ENCODE peak calls at places on chromosome 17, in eight cellular contexts. M is A549, Q is choroid plexus epithelial cell, K is cardiac muscle cell, P is HFFc6, T is ascending aorta, O is glutamatergic neuron, G is PC-3. N is an unnamed sample.

GRCh38 chr17:51585514-51586104 is 325.3 kb downstream of the UTP18 start:
- DNase-seq in T (no peak), P (no peak), O (peak; percentile 40), G (peak; percentile 74), K (peak; percentile 39), Q (no peak), M (peak; percentile 7), N (peak; percentile 43)

GRCh38 chr17:19508327-19508867 is 25.3 kb upstream of the SLC47A1 start:
- DNase-seq in Q (no peak), M (peak; percentile 65), T (no peak), K (no peak), G (no peak), P (no peak), O (peak; percentile 46), N (peak; percentile 54)

GRCh38 chr17:50201226-50201854 is at the start of gene COL1A1:
- DNase-seq in T (no peak), M (no peak), P (peak; percentile 96), Q (peak; percentile 89), K (peak; percentile 16), O (peak; percentile 15), G (no peak), N (peak; percentile 45)

GRCh38 chr17:75776399-75777242 is 8.0 kb upstream of the UNK start:
- DNase-seq in G (no peak), O (no peak), Q (peak; percentile 50), K (no peak), P (no peak), M (no peak), T (no peak), N (no peak)

GRCh38 chr17:21199856-21200255 is 14.1 kb downstream of the TMEM11 start:
- DNase-seq in G (no peak), K (no peak), M (no peak), Q (no peak), O (peak; percentile 66), P (no peak), T (no peak), N (peak; percentile 30)

GRCh38 chr17:30819941-30820705 is 4.4 kb downstream of the CRLF3 start:
- DNase-seq in G (no peak), T (no peak), P (no peak), O (no peak), M (no peak), Q (peak; percentile 39), K (no peak), N (no peak)

GRCh38 chr17:83084621-83085056 is 5.2 kb downstream of the METRNL start:
- DNase-seq in Q (no peak), K (no peak), T (no peak), M (no peak), G (no peak), O (no peak), P (no peak), N (no peak)

GRCh38 chr17:21425321-21425720 is 49.2 kb downstream of the KCNJ12 start:
- DNase-seq in M (no peak), O (no peak), P (no peak), T (no peak), Q (no peak), K (no peak), G (no peak), N (no peak)

GRCh38 chr17:80294653-80295052 is 34.0 kb downstream of the RNF213 start:
- DNase-seq in T (no peak), O (peak; percentile 1), G (no peak), K (no peak), Q (no peak), P (no peak), M (no peak), N (no peak)

GRCh38 chr17:32755045-32755805 is 121.7 kb downstream of the MYO1D start:
- DNase-seq in M (peak; percentile 55), P (peak; percentile 80), K (peak; percentile 21), G (peak; percentile 68), Q (peak; percentile 90), O (no peak), T (no peak), N (no peak)

GRCh38 chr17:80786887-80787286 is 204.8 kb upstream of the CHMP6 start:
- DNase-seq in T (no peak), O (no peak), P (no peak), G (no peak), M (no peak), Q (no peak), K (no peak), N (no peak)

GRCh38 chr17:27759528-27759927 is 40.8 kb downstream of the NOS2 start:
- DNase-seq in K (no peak), P (no peak), G (no peak), Q (no peak), O (no peak), T (no peak), M (no peak), N (no peak)

GRCh38 chr17:31819578-31819977 is 39.5 kb downstream of the COPRS start:
- DNase-seq in K (no peak), M (no peak), T (no peak), G (no peak), P (no peak), Q (no peak), O (no peak), N (no peak)

GRCh38 chr17:5049314-5049819 is 14.1 kb upstream of the SLC52A1 start:
- DNase-seq in T (no peak), Q (no peak), P (no peak), M (no peak), K (no peak), G (no peak), O (no peak), N (no peak)

GRCh38 chr17:67194134-67194533 is 50.9 kb downstream of the HELZ start:
- DNase-seq in M (peak; percentile 17), Q (peak; percentile 44), G (no peak), T (no peak), P (peak; percentile 84), O (no peak), K (peak; percentile 6), N (no peak)

GRCh38 chr17:29176500-29177351 is 3.5 kb downstream of the MYO18A start:
- DNase-seq in M (peak; percentile 70), Q (peak; percentile 67), P (no peak), O (peak; percentile 53), T (no peak), K (peak; percentile 66), G (peak; percentile 59), N (peak; percentile 80)
- TF ChIP-seq CTCF in M (no peak), Q (no peak), P (no peak), O (no peak), T (no peak), K (no peak), G (no peak), N (no peak)

DNA sequence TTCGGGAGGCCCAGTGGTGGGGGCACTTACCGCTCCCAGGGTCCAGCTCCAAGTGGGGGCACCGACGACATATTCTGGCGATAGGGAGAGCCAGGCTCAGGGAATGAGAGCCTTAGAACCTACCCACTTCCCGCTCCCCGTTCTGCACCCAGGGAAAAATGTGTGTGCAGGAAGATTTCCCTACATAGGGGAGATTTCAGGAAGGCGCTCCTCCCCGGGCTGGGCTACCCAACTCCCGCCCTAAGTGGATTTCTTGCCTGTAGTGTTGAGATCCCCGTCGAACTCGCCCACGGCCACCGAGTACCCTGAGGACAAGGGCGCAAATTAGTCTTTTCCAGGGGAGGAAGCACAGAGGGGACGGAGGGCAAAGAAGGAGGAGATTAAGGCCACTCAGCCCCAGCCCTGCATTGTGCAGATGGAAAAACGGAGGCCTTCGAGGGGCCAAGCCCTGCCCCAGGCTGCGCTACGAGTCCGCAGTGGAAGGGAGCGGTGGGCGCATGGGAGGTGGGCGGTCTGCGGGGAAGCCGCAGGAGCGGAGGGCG is 5.1 kb downstream of the ITGA2B start:
- DNase-seq in K (no peak), P (no peak), O (peak; percentile 64), Q (no peak), M (no peak), G (no peak), T (no peak), N (no peak)
- TF ChIP-seq CTCF in K (no peak), P (no peak), O (no peak), Q (no peak), M (no peak), G (no peak), T (no peak), N (no peak)

DNA sequence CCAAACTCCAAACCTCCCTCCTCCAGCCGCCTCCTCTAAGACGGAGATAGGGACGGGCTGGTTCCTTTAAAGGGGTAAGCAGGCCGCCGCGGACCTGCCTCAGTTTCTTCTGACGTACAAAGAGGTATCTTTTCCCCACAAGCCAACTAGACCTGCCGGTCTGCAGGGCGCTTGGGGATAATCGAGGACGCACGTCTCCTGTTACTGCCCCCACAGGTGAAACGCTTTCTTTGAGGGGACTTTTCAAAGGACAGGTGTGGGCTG is 25.1 kb upstream of the RFFL start:
- DNase-seq in T (no peak), M (no peak), K (no peak), O (no peak), Q (no peak), P (no peak), G (no peak), N (no peak)
- TF ChIP-seq CTCF in T (no peak), M (no peak), K (no peak), O (no peak), Q (no peak), P (no peak), G (peak; percentile 14), N (no peak)

GRCh38 chr17:7843536-7844291 is 9.7 kb downstream of the KDM6B start:
- DNase-seq in Q (peak; percentile 94), K (peak; percentile 92), O (peak; percentile 77), T (peak; percentile 63), M (peak; percentile 90), P (peak; percentile 59), G (peak; percentile 72), N (peak; percentile 83)
- TF ChIP-seq CTCF in Q (no peak), K (no peak), O (no peak), T (no peak), M (no peak), P (no peak), G (no peak), N (no peak)

GRCh38 chr17:37490022-37490587 is 414 bp downstream of the DUSP14 start:
- DNase-seq in T (no peak), Q (peak; percentile 63), O (peak; percentile 91), G (peak; percentile 38), M (peak; percentile 46), P (peak; percentile 46), K (peak; percentile 87), N (peak; percentile 87)
- TF ChIP-seq CTCF in T (no peak), Q (no peak), O (peak; percentile 65), G (peak; percentile 20), M (peak; percentile 33), P (peak; percentile 75), K (no peak), N (peak; percentile 30)

GRCh38 chr17:2511138-2511461 is 588 bp downstream of the METTL16 start:
- DNase-seq in K (no peak), T (no peak), G (no peak), Q (no peak), P (no peak), O (no peak), M (no peak), N (no peak)
- TF ChIP-seq CTCF in K (no peak), T (no peak), G (no peak), Q (no peak), P (no peak), O (no peak), M (no peak), N (no peak)

GRCh38 chr17:7972131-7972785 is 30.2 kb upstream of the GUCY2D start:
- DNase-seq in O (no peak), P (peak; percentile 22), Q (peak; percentile 48), T (no peak), M (no peak), G (no peak), K (no peak), N (no peak)
- TF ChIP-seq CTCF in O (peak; percentile 41), P (peak; percentile 73), Q (peak; percentile 39), T (no peak), M (peak; percentile 28), G (peak; percentile 32), K (peak; percentile 30), N (peak; percentile 28)